ENCODE peak calls at places on chromosomes 5 and 9, in nine cellular contexts. I is activated CD4-positive, alpha-beta memory T cell treated with anti-CD3 and anti-CD28 coated beads for 36 hours; W is anterior cingulate cortex; V is breast epithelium; L is T-helper 17 cell; H is DMS79 treated with DMSO at 0.1 percent for 48 hours; D is germinal center; G is left lung; N is GM04504. F is an unnamed sample.

GRCh38 chr5:24703934-24704333 is 59.2 kb upstream of the CDH10 start:
- DNase-seq in G (no peak), L (no peak), H (no peak), V (no peak), D (no peak), N (no peak), I (no peak), W (no peak), F (no peak)

GRCh38 chr5:95773325-95774059 is 42.4 kb downstream of the RHOBTB3 start:
- DNase-seq in D (no peak), I (no peak), H (no peak), G (no peak), W (no peak), L (no peak), N (no peak), V (no peak), F (no peak)

GRCh38 chr9:77019010-77019809 is at the start of gene FOXB2:
- DNase-seq in V (no peak), H (no peak), N (no peak), I (no peak), L (no peak), D (no peak), G (peak; percentile 61), W (no peak), F (no peak)

GRCh38 chr9:132006657-132007370 is 72.9 kb downstream of the MED27 start:
- DNase-seq in N (no peak), H (peak; percentile 95), W (no peak), V (no peak), I (peak; percentile 70), G (no peak), D (no peak), L (no peak), F (peak; percentile 99)

GRCh38 chr5:33381243-33381642 is 59.5 kb upstream of the TARS1 start:
- DNase-seq in N (no peak), L (no peak), I (no peak), G (no peak), D (no peak), W (no peak), V (no peak), H (no peak), F (no peak)

GRCh38 chr5:54455413-54456157 is at the start of gene HSPB3:
- DNase-seq in H (peak; percentile 3), W (peak; percentile 52), G (no peak), L (no peak), I (no peak), N (peak; percentile 86), D (no peak), V (no peak), F (peak; percentile 11)

GRCh38 chr9:86503281-86503680 is 149.1 kb upstream of the TUT7 start:
- DNase-seq in L (no peak), G (no peak), V (no peak), N (peak; percentile 56), I (no peak), D (no peak), W (no peak), H (no peak), F (no peak)

GRCh38 chr5:33317271-33317670 is 123.5 kb upstream of the TARS1 start:
- DNase-seq in L (no peak), I (no peak), N (no peak), H (no peak), G (no peak), V (no peak), W (no peak), D (no peak), F (no peak)

GRCh38 chr5:6373081-6373846 is 5.1 kb downstream of the MED10 start:
- DNase-seq in H (no peak), D (no peak), N (no peak), V (no peak), I (no peak), L (no peak), W (no peak), G (no peak), F (no peak)

GRCh38 chr9:112544477-112544876 is 57.9 kb downstream of the KIAA1958 start:
- DNase-seq in N (no peak), G (no peak), V (no peak), W (no peak), I (no peak), D (no peak), H (no peak), L (no peak), F (no peak)

GRCh38 chr5:42984307-42984706 is 55.8 kb downstream of the ANXA2R start:
- DNase-seq in N (no peak), D (no peak), G (no peak), H (no peak), L (no peak), I (no peak), V (no peak), W (no peak), F (no peak)

GRCh38 chr9:134379774-134380431 is 53.6 kb downstream of the RXRA start:
- DNase-seq in N (no peak), D (no peak), V (no peak), H (no peak), W (no peak), L (no peak), G (no peak), I (no peak), F (no peak)

GRCh38 chr9:82209797-82210470 is 221.4 kb downstream of the SPATA31D1 start:
- DNase-seq in I (no peak), L (no peak), H (no peak), V (no peak), G (no peak), W (no peak), D (no peak), N (no peak), F (no peak)

GRCh38 chr9:120877276-120878034 is 467 bp upstream of the PHF19 start:
- DNase-seq in N (no peak), G (peak; percentile 92), V (no peak), D (peak; percentile 77), L (peak; percentile 56), W (peak; percentile 60), H (peak; percentile 69), I (peak; percentile 85), F (peak; percentile 77)

GRCh38 chr9:113999256-114000062 is 78.6 kb downstream of the AMBP start:
- DNase-seq in I (no peak), V (no peak), H (no peak), N (no peak), L (no peak), G (no peak), D (no peak), W (no peak), F (no peak)

GRCh38 chr9:109499631-109500120 is 1.6 kb upstream of the PTPN3 start:
- DNase-seq in N (no peak), L (no peak), V (peak; percentile 63), D (no peak), H (no peak), W (no peak), I (no peak), G (peak; percentile 89), F (peak; percentile 41)

GRCh38 chr5:34627794-34628193 is 28.3 kb upstream of the RAI14 start:
- DNase-seq in D (no peak), G (no peak), W (no peak), I (no peak), V (no peak), H (no peak), N (no peak), L (no peak), F (no peak)

GRCh38 chr5:38553001-38553521 is 3.4 kb downstream of the LIFR start:
- DNase-seq in G (no peak), L (no peak), W (no peak), N (no peak), I (no peak), D (no peak), V (no peak), H (no peak), F (no peak)